ENCODE peak calls at places on chromosomes 16 and 17, in ten cellular contexts. P is fibroblast of lung; A is GM23248; M is naive thymus-derived CD4-positive, alpha-beta T cell; D is brain microvascular endothelial cell; T is cardiac muscle cell; W is left lung; J is neural progenitor cell; R is A673; L is lung. O is an unnamed sample. For H3K27me3, the result is how much of the 10 kb centered on the place peaks cover.

GRCh38 chr17:4440690-4441686 is 7.2 kb downstream of the SPNS3 start:
- DNase-seq in L (no peak), D (no peak), R (no peak), J (no peak), T (peak), P (no peak), M (no peak), A (no peak), W (no peak), O (no peak)

GRCh38 chr17:7497636-7498035 is 13.5 kb downstream of the POLR2A start:
- DNase-seq in D (no peak), P (no peak), W (no peak), L (no peak), R (no peak), T (no peak), M (no peak), J (no peak), A (no peak), O (no peak)

GRCh38 chr17:79023180-79023705 is 726 bp upstream of the C1QTNF1 start:
- DNase-seq in M (no peak), T (peak), A (no peak), R (no peak), J (no peak), P (no peak), D (no peak), L (no peak), W (no peak), O (no peak)

GRCh38 chr16:53803998-53804397 is 100.0 kb downstream of the FTO start:
- DNase-seq in R (no peak), J (no peak), M (no peak), T (no peak), L (no peak), A (no peak), W (no peak), P (no peak), D (no peak), O (no peak)

GRCh38 chr17:41211845-41212466 is 14.5 kb upstream of the KRTAP9-2 start:
- DNase-seq in R (no peak), D (no peak), J (no peak), W (no peak), L (no peak), A (peak), M (no peak), T (no peak), P (no peak), O (peak)

GRCh38 chr16:30031477-30031918 is 427 bp upstream of the TLCD3B start:
- DNase-seq in L (no peak), J (no peak), W (no peak), P (no peak), T (no peak), D (no peak), R (no peak), M (no peak), A (no peak), O (no peak)

GRCh38 chr16:29662729-29663019 is 373 bp upstream of the SPN start:
- DNase-seq in A (no peak), P (no peak), M (peak), J (no peak), D (no peak), L (no peak), W (no peak), T (no peak), R (no peak), O (no peak)

GRCh38 chr16:65666132-65666869 is 544.4 kb upstream of the CDH11 start:
- DNase-seq in A (no peak), L (no peak), P (no peak), D (no peak), J (peak), T (no peak), M (no peak), R (no peak), W (no peak), O (no peak)

GRCh38 chr16:70257391-70257790 is 5.7 kb upstream of the EXOSC6 start:
- DNase-seq in D (no peak), M (no peak), W (no peak), A (no peak), L (no peak), R (no peak), P (no peak), T (peak), J (no peak), O (no peak)

GRCh38 chr16:79758615-79759346 is 158.2 kb upstream of the MAF start:
- DNase-seq in M (no peak), L (no peak), J (no peak), T (no peak), D (no peak), R (no peak), A (no peak), P (peak), W (no peak), O (no peak)

GRCh38 chr17:2172447-2172938 is 117.6 kb downstream of the HIC1 start:
- DNase-seq in T (peak), L (peak), R (no peak), A (peak), M (no peak), P (no peak), J (peak), W (no peak), D (peak), O (peak)

GRCh38 chr17:75406222-75406615 is 741 bp upstream of the GRB2 start:
- DNase-seq in W (no peak), L (no peak), R (no peak), T (peak), P (no peak), J (peak), M (no peak), A (peak), D (no peak), O (no peak)

GRCh38 chr17:57086069-57086930 is 1.3 kb downstream of the AKAP1 start:
- DNase-seq in T (no peak), D (peak), L (no peak), W (peak), R (peak), A (peak), P (no peak), J (peak), M (peak), O (peak)

GRCh38 chr17:74466111-74466784 is at the start of gene CD300A:
- DNase-seq in W (peak), T (no peak), M (no peak), A (no peak), P (no peak), D (no peak), J (no peak), R (no peak), L (peak), O (no peak)

GRCh38 chr17:34365340-34365739 is 2.3 kb upstream of the CCL1 start:
- DNase-seq in T (no peak), J (no peak), M (no peak), D (no peak), R (no peak), L (no peak), A (no peak), W (no peak), P (no peak), O (no peak)

GRCh38 chr17:81405382-81406005 is 10.2 kb downstream of the BAHCC1 start:
- DNase-seq in L (no peak), M (no peak), P (peak), R (peak), D (no peak), J (no peak), T (peak), A (peak), W (no peak), O (peak)

GRCh38 chr17:48052956-48053757 is 5.0 kb downstream of the NFE2L1 start:
- DNase-seq in R (peak), J (no peak), T (peak), W (peak), D (no peak), M (no peak), L (no peak), A (peak), P (peak), O (peak)

GRCh38 chr17:38504216-38504615 is 76.0 kb downstream of the ARHGAP23 start:
- DNase-seq in A (no peak), J (no peak), R (no peak), P (no peak), M (no peak), D (no peak), L (no peak), W (no peak), T (no peak), O (no peak)

GRCh38 chr17:1227917-1228751 is 42.1 kb upstream of the BHLHA9 start:
- DNase-seq in L (no peak), A (peak), J (peak), R (no peak), P (no peak), W (peak), T (peak), D (no peak), M (peak), O (no peak)

GRCh38 chr16:87492721-87493554 is at the start of gene ZCCHC14:
- DNase-seq in L (peak), A (peak), R (peak), W (peak), T (peak), P (peak), M (peak), D (peak), J (peak), O (peak)

GRCh38 chr16:74570412-74571301 is 36.3 kb downstream of the GLG1 start:
- DNase-seq in R (no peak), P (no peak), W (no peak), L (no peak), J (no peak), A (no peak), T (no peak), M (no peak), D (no peak), O (no peak)

GRCh38 chr16:4371481-4372314 is at the start of gene VASN:
- DNase-seq in L (peak), T (peak), A (peak), R (peak), D (peak), P (peak), W (peak), M (peak), J (peak), O (peak)

GRCh38 chr17:61299517-61300513 is 99.8 kb upstream of the TBX2 start:
- DNase-seq in P (no peak), M (no peak), J (no peak), R (no peak), D (no peak), A (no peak), W (no peak), T (no peak), L (no peak), O (no peak)

GRCh38 chr17:67365762-67366192 is 600 bp downstream of the PSMD12 start:
- DNase-seq in T (peak), L (no peak), P (peak), R (no peak), D (peak), A (peak), M (peak), W (no peak), J (no peak), O (peak)

GRCh38 chr17:338442-339192 is 14.0 kb downstream of the RPH3AL start:
- DNase-seq in R (no peak), T (no peak), D (no peak), P (no peak), W (no peak), L (no peak), M (no peak), J (no peak), A (no peak), O (no peak)

GRCh38 chr17:5763595-5763994 is 179.3 kb upstream of the NLRP1 start:
- DNase-seq in A (no peak), R (no peak), P (no peak), J (no peak), D (no peak), L (no peak), T (no peak), M (no peak), W (no peak), O (no peak)
- H3K27me3 ChIP-seq in A (under half), R (under half), P (under half), J (under half), D (under half), L (under half), T (under half), M (under half), W (half or more), O (half or more)

DNA sequence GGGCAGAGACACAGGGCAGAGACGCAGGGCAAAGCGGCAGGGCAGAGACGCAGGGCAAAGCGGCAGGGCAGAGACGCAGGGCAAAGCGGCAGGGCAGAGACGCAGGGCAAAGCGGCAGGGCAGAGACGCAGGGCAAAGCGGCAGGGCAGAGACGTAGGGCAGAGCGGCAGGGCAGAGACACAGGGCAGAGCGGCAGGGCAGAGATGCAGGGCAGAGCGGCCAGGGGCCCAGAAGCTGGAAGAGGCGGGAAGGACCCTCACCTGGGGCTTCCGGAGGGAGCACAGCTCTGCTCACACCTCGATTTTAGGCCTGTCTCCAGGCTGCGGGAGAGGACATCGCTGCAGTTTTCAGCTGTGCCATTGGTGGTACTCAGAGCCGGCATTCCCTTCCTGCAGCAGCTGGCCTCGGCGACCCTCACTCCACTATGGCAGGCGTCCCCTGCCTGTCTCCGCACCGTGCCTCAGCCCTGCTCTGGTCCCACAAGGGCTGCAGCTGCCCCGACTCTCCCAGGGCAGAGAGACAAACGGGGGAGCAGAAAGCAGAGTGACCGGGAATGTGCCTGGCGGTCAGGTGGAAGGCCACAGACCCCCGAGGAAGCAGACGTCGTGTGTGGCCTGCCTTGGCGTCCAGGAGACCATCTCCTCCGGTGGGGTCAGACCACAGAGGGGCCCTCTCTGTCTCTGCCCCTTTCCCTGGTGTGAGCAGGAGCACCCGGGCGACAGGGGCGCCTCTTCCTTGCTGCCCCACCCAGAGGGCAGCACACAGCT is 29.9 kb downstream of the SOX8 start:
- DNase-seq in R (no peak), P (no peak), D (no peak), T (no peak), L (no peak), W (no peak), A (no peak), J (no peak), M (no peak), O (no peak)
- H3K27me3 ChIP-seq in R (under half), P (under half), D (under half), T (under half), L (under half), W (half or more), A (under half), J (under half), M (under half), O (under half)

DNA sequence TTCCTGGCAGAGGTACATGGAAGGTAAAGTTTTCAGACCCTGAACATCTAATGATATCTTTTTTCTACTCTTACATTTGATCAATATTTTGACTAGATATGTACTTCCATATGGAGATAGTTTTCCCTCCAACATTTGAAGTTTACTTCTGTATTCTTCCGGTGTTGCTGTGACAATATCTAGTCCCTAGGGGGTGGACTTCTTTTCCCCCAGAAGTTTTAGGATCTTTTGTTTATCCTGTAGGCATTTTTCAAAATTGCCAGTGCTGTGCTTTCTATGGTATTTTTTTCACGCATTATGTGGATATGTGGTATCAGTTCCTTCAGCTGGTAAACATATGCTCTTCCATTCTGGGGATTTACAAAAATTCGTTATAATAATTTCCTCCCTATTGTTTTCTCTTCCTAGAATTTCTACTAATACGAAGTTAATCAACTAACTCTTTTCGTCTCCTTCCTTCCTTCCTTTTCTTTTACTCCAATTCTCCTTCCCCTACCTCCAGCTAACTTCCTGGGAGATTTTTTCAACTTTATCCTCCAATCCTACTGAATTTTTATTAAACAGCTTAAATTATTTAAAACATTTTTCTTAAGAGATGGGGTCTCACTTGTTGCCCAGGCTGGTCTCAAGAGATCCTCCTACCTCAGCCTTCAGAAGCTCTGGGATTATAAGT is 26.1 kb upstream of the ZNHIT3 start:
- DNase-seq in D (no peak), A (no peak), T (no peak), P (no peak), R (no peak), W (no peak), M (no peak), L (no peak), J (no peak), O (no peak)
- H3K27me3 ChIP-seq in D (under half), A (under half), T (under half), P (under half), R (under half), W (under half), M (under half), L (under half), J (under half), O (under half)

DNA sequence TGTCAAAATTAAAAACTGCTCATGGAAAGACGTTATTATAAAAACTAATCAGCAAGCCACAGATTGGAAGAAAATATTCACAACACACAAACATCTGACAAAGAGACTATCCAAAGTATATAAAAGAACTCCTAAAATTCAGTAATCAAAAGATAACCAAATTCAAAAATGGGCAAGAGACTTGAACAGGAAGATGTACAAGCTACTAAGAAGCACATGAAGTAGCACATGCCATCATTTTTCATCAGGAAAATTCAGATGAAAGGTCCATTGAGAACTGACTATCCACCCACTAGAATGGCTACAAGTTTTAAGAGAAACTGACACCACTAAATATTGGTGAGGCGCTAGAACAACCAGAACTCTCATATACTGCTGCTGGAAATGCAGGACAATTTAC is 3.4 kb upstream of the HLF start:
- DNase-seq in W (no peak), R (no peak), T (no peak), L (no peak), A (no peak), D (no peak), P (no peak), M (no peak), J (no peak), O (no peak)
- H3K27me3 ChIP-seq in W (half or more), R (under half), T (half or more), L (under half), A (under half), D (under half), P (under half), M (under half), J (half or more), O (half or more)

GRCh38 chr17:31394544-31394943 is 3.1 kb downstream of the RAB11FIP4 start:
- DNase-seq in P (peak), T (peak), L (peak), A (peak), D (peak), W (peak), M (peak), J (peak), R (peak), O (peak)
- H3K27me3 ChIP-seq in P (under half), T (under half), L (under half), A (under half), D (under half), W (half or more), M (under half), J (under half), R (under half), O (under half)

DNA sequence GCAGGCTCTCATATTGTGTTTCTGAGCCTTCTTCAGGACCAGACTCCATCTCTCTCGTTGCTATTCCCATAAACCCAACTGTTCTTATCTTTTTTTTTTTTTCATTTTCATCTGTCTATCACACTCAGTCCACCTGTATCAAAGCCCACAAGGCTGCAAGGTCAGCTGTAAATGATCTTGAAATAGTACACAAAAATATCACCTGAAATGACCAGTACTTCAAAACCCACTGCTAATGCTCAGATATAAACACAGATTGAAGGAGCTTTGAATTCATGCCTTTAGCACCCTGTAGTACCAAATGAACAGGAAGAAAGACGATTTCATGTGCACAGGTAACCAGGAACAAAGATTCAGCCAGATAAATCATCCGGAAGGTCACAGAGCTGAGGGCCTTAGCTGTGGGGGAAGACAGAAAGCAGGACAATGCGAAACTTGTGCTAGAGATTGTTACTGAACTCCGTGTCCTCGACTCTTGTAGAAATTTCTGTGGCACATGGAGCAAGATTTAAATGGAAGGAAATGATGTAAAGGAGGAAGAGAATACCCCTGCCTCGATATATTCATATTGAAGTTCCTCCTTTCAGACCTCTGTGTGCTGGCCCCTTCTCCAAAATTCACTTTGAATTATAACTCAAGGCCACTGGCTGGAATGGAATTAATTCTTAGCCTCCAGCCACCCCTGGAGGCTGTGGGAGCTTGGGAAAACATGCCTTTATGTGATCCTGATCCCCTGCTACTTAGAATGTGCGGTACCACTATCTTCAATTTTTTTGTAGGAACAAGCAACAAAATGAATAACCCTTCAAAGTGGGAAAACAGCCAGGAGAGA is 4.1 kb downstream of the HLF start:
- DNase-seq in T (no peak), W (no peak), M (no peak), A (no peak), R (no peak), J (no peak), D (no peak), L (no peak), P (no peak), O (no peak)
- H3K27me3 ChIP-seq in T (half or more), W (half or more), M (under half), A (under half), R (under half), J (half or more), D (under half), L (under half), P (under half), O (under half)